ENCODE peak calls at places on chromosome 11, in four cellular contexts. B, K, A and M are unnamed samples.

GRCh38 chr11:17551347-17552040 is 4.4 kb downstream of the OTOG start:
- DNase-seq in B (no peak), K (no peak), A (no peak), M (no peak)

GRCh38 chr11:796565-797299 is 1.3 kb downstream of the SLC25A22 start:
- DNase-seq in A (no peak), K (no peak), B (no peak), M (no peak)

GRCh38 chr11:119484741-119485605 is 62.0 kb upstream of the THY1 start:
- DNase-seq in K (no peak), B (peak; percentile 24), A (peak; percentile 7), M (no peak)

GRCh38 chr11:85946221-85946620 is 91.0 kb downstream of the CCDC83 start:
- DNase-seq in B (no peak), K (no peak), A (peak; percentile 32), M (no peak)

GRCh38 chr11:134993691-134994243 is 581.7 kb upstream of the B3GAT1 start:
- DNase-seq in B (no peak), K (no peak), A (no peak), M (no peak)

GRCh38 chr11:15179167-15179566 is 64.4 kb downstream of the INSC start:
- DNase-seq in K (peak; percentile 24), B (no peak), A (peak; percentile 58), M (no peak)

GRCh38 chr11:12581923-12582322 is 92.3 kb upstream of the TEAD1 start:
- DNase-seq in B (no peak), A (peak; percentile 43), K (peak; percentile 49), M (peak; percentile 95)

GRCh38 chr11:2400069-2400760 is at the start of gene TSSC4:
- DNase-seq in B (peak; percentile 100), A (peak; percentile 100), K (peak; percentile 98), M (peak; percentile 99)

GRCh38 chr11:73204711-73205121 is 13.4 kb upstream of the P2RY2 start:
- DNase-seq in B (no peak), A (no peak), K (no peak), M (no peak)

GRCh38 chr11:6602096-6602940 is 1.1 kb downstream of the RRP8 start:
- DNase-seq in A (no peak), B (no peak), K (no peak), M (no peak)

GRCh38 chr11:110095554-110095953 is 2.4 kb downstream of the ZC3H12C start:
- DNase-seq in A (peak; percentile 49), B (no peak), K (no peak), M (no peak)

GRCh38 chr11:76623171-76623883 is 47.2 kb downstream of the LRRC32 start:
- DNase-seq in B (no peak), K (no peak), A (peak; percentile 57), M (no peak)

GRCh38 chr11:35723493-35724284 is 61.1 kb downstream of the TRIM44 start:
- DNase-seq in B (no peak), A (peak; percentile 30), K (peak; percentile 9), M (no peak)

GRCh38 chr11:95229199-95230053 is 1.6 kb downstream of the SESN3 start:
- DNase-seq in K (no peak), A (peak; percentile 56), B (no peak), M (no peak)

GRCh38 chr11:83056204-83056603 is 15.5 kb downstream of the RAB30 start:
- DNase-seq in A (no peak), B (no peak), K (no peak), M (no peak)

GRCh38 chr11:79413258-79413657 is 27.6 kb downstream of the TENM4 start:
- DNase-seq in B (peak; percentile 42), A (peak; percentile 95), K (peak; percentile 86), M (peak; percentile 56)

GRCh38 chr11:2699185-2699530 is 636 bp downstream of the KCNQ1OT1 start:
- DNase-seq in A (peak; percentile 19), K (no peak), B (no peak), M (no peak)

GRCh38 chr11:65436412-65437032 is 13.9 kb downstream of the NEAT1 start:
- DNase-seq in K (no peak), A (peak; percentile 74), B (peak; percentile 24), M (no peak)

GRCh38 chr11:117073539-117073938 is 24.7 kb downstream of the SIK3 start:
- DNase-seq in K (no peak), A (no peak), B (no peak), M (no peak)

GRCh38 chr11:110833033-110833484 is 120.8 kb upstream of the ARHGAP20 start:
- DNase-seq in A (peak; percentile 72), K (no peak), B (no peak), M (no peak)

GRCh38 chr11:71103266-71103665 is 149.1 kb downstream of the SHANK2 start:
- DNase-seq in B (peak; percentile 82), A (no peak), K (no peak), M (no peak)

GRCh38 chr11:76270387-76270786 is 64.1 kb upstream of the WNT11 start:
- DNase-seq in A (peak; percentile 18), B (no peak), K (peak; percentile 93), M (no peak)

GRCh38 chr11:95337972-95338429 is 107.0 kb upstream of the SESN3 start:
- DNase-seq in A (no peak), B (no peak), K (no peak), M (no peak)

GRCh38 chr11:36398261-36398953 is 102.3 kb downstream of the PRR5L start:
- DNase-seq in B (no peak), A (no peak), K (no peak), M (no peak)

GRCh38 chr11:130798280-130798679 is 118.0 kb downstream of the SNX19 start:
- DNase-seq in B (no peak), A (peak; percentile 64), K (no peak), M (peak; percentile 94)

GRCh38 chr11:80603472-80603871 is 1162.6 kb upstream of the TENM4 start:
- DNase-seq in B (no peak), A (no peak), K (no peak), M (no peak)

GRCh38 chr11:30878400-30878799 is 292.2 kb upstream of the MPPED2 start:
- DNase-seq in A (no peak), K (no peak), B (no peak), M (no peak)

GRCh38 chr11:843818-844692 is 1.4 kb downstream of the TSPAN4 start:
- DNase-seq in B (peak; percentile 68), K (peak; percentile 86), A (peak; percentile 97), M (no peak)

GRCh38 chr11:7348432-7349298 is 97.0 kb downstream of the SYT9 start:
- DNase-seq in B (no peak), A (peak; percentile 13), K (no peak), M (no peak)

GRCh38 chr11:93100211-93100610 is 97.6 kb downstream of the SLC36A4 start:
- DNase-seq in B (no peak), K (no peak), A (peak; percentile 33), M (no peak)

GRCh38 chr11:1759851-1760220 is 3.9 kb downstream of the CTSD start:
- DNase-seq in B (no peak), K (no peak), A (no peak), M (no peak)

GRCh38 chr11:76008474-76008873 is 193.5 kb downstream of the UVRAG start:
- DNase-seq in A (peak; percentile 70), B (no peak), K (no peak), M (no peak)

GRCh38 chr11:12539570-12539969 is 134.7 kb upstream of the TEAD1 start:
- DNase-seq in B (no peak), K (no peak), A (peak; percentile 87), M (peak; percentile 31)

GRCh38 chr11:58525037-58525614 is 17.2 kb upstream of the OR5B21 start:
- DNase-seq in B (no peak), A (no peak), K (no peak), M (no peak)

GRCh38 chr11:119623682-119624081 is 105.3 kb downstream of the NECTIN1 start:
- DNase-seq in A (no peak), B (no peak), K (no peak), M (no peak)

DNA sequence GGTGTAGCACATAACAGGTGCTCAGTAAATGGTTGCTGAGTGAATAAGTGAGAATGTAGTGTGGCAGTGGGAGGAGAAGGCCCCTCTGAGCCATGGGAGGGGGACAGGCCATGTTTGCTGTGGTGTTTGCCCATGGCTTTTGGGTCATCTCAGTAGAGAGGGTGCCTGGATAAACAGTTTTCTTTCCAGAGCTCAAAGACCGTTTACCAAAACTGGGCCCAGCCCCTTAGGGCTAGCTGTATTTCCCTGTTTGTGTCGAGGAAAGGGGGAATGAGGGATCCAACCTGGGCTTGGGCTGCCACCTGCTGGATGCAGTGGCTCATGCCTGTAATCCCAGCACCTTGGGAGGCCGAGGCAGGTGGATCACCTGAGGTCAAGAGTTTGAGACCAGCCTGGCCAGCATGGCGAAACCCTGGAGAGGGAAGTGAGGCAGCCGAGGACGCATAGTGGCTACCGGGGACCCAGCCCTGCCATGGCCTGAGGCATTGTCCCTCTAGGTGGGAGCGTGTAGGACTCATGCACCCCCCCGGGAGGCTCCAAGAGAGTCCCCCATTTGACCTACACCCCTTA is 8.7 kb upstream of the LTO1 start:
- DNase-seq in K (no peak), B (peak; percentile 42), A (no peak), M (no peak)
- TF ChIP-seq CTCF in K (peak; percentile 67), B (no peak), A (peak; percentile 49), M (peak; percentile 39)

GRCh38 chr11:129192150-129192549 is at the start of gene ARHGAP32:
- DNase-seq in B (no peak), A (no peak), K (no peak), M (peak; percentile 12)
- H3K4me3 ChIP-seq in B (no peak within 1 kb of the TSS), A (no peak within 1 kb of the TSS), K (no peak within 1 kb of the TSS), M (no peak within 1 kb of the TSS)

GRCh38 chr11:27722117-27722844 is 22.0 kb upstream of the BDNF start:
- DNase-seq in K (no peak), B (no peak), A (peak; percentile 60), M (no peak)

GRCh38 chr11:27718853-27719574 is 18.8 kb upstream of the BDNF start:
- DNase-seq in B (no peak), K (no peak), A (peak; percentile 57), M (no peak)

GRCh38 chr11:27719575-27719925 is 19.3 kb upstream of the BDNF start:
- DNase-seq in K (no peak), B (no peak), A (no peak), M (no peak)

GRCh38 chr11:27721505-27722116 is 21.4 kb upstream of the BDNF start:
- DNase-seq in K (no peak), A (no peak), B (no peak), M (no peak)

GRCh38 chr11:27720277-27720830 is 20.1 kb upstream of the BDNF start:
- DNase-seq in K (no peak), A (peak; percentile 69), B (no peak), M (no peak)
- TF ChIP-seq CTCF in K (peak; percentile 54), A (peak; percentile 43), B (no peak), M (peak; percentile 28)

GRCh38 chr11:69123593-69124545 is 31.9 kb upstream of the SMIM38 start:
- DNase-seq in B (no peak), A (no peak), K (no peak), M (no peak)
- H3K4me3 ChIP-seq in B (peak overlapping the region; percentile 13), A (no peak overlapping the region), K (no peak overlapping the region), M (no peak overlapping the region)

GRCh38 chr11:10405858-10406592 is 49.0 kb upstream of the AMPD3 start:
- DNase-seq in B (peak; percentile 48), K (peak; percentile 52), A (peak; percentile 93), M (peak; percentile 71)
- TF ChIP-seq CTCF in B (no peak), K (peak; percentile 80), A (peak; percentile 82), M (peak; percentile 77)

GRCh38 chr11:63289658-63290057 is 46.3 kb upstream of the SLC22A25 start:
- DNase-seq in A (no peak), K (no peak), B (no peak), M (no peak)

GRCh38 chr11:63290285-63290684 is 46.9 kb upstream of the SLC22A25 start:
- DNase-seq in B (no peak), A (no peak), K (no peak), M (no peak)
- H3K4me3 ChIP-seq in B (no peak overlapping the region), A (no peak overlapping the region), K (no peak overlapping the region), M (no peak overlapping the region)